ENCODE peak calls at places on chromosomes 13 and 19, in six cellular contexts. A is fibroblast of lung, Y is upper lobe of left lung, O is ovary, R is H1, F is mammary epithelial cell. D is an unnamed sample. For H3K27me3, the result is how much of the 10 kb centered on the place peaks cover.

GRCh38 chr19:42051166-42052115 is 18.6 kb downstream of the GRIK5 start:
- DNase-seq in Y (peak), A (no peak), F (peak), R (no peak), O (no peak), D (no peak)

GRCh38 chr13:26759907-26760834 is at the start of gene GPR12:
- DNase-seq in Y (peak), R (no peak), F (no peak), A (peak), O (no peak), D (no peak)

GRCh38 chr19:42075616-42076374 is at the start of gene ZNF574:
- DNase-seq in Y (peak), A (peak), O (peak), F (peak), R (peak), D (peak)

GRCh38 chr13:29934531-29935308 is 84.3 kb upstream of the UBL3 start:
- DNase-seq in O (no peak), Y (no peak), F (no peak), A (no peak), R (no peak), D (no peak)

GRCh38 chr13:38943231-38943630 is 47.4 kb downstream of the STOML3 start:
- DNase-seq in R (no peak), A (no peak), Y (no peak), O (no peak), F (no peak), D (no peak)

GRCh38 chr13:53782400-53783030 is 753.9 kb downstream of the OLFM4 start:
- DNase-seq in F (peak), A (peak), Y (no peak), R (peak), O (no peak), D (peak)

GRCh38 chr19:36573948-36574726 is 1.0 kb upstream of the ZNF529 start:
- DNase-seq in Y (no peak), A (peak), R (no peak), F (peak), O (no peak), D (no peak)

GRCh38 chr19:40274585-40275544 is 10.3 kb downstream of the AKT2 start:
- DNase-seq in R (no peak), O (no peak), Y (no peak), F (no peak), A (no peak), D (no peak)

GRCh38 chr13:74904547-74904946 is 577.4 kb downstream of the TBC1D4 start:
- DNase-seq in R (no peak), Y (no peak), A (no peak), O (no peak), F (no peak), D (no peak)

GRCh38 chr19:15436012-15436825 is 13.5 kb downstream of the WIZ start:
- DNase-seq in A (no peak), F (no peak), Y (no peak), O (no peak), R (no peak), D (no peak)

GRCh38 chr19:15466851-15467733 is 2.7 kb upstream of the RASAL3 start:
- DNase-seq in R (no peak), Y (no peak), A (no peak), F (no peak), O (no peak), D (no peak)

GRCh38 chr19:48633148-48634035 is 3.8 kb downstream of the DBP start:
- DNase-seq in F (no peak), R (no peak), A (no peak), Y (no peak), O (peak), D (no peak)

GRCh38 chr19:44645407-44646048 is 1.8 kb downstream of the PVR start:
- DNase-seq in O (no peak), F (no peak), Y (no peak), A (no peak), R (no peak), D (no peak)

GRCh38 chr13:36428083-36428482 is 4.2 kb upstream of the CCNA1 start:
- DNase-seq in A (no peak), F (peak), O (no peak), Y (no peak), R (no peak), D (peak)

GRCh38 chr13:74573654-74574053 is 439.4 kb upstream of the KLF12 start:
- DNase-seq in A (no peak), O (no peak), R (peak), F (no peak), Y (peak), D (no peak)

GRCh38 chr19:8366961-8367326 is 3.0 kb downstream of the ANGPTL4 start:
- DNase-seq in A (peak), F (no peak), Y (peak), O (peak), R (no peak), D (no peak)

GRCh38 chr13:113771709-113772331 is 12.8 kb downstream of the TMEM255B start:
- DNase-seq in A (peak), O (no peak), F (peak), R (no peak), Y (no peak), D (no peak)

GRCh38 chr19:14081797-14082674 is 3.5 kb downstream of the C19orf67 start:
- DNase-seq in Y (peak), R (no peak), O (peak), F (peak), A (no peak), D (no peak)

GRCh38 chr19:44745386-44745831 is 3.1 kb upstream of the BCL3 start:
- DNase-seq in R (no peak), F (peak), Y (peak), A (peak), O (peak), D (no peak)

GRCh38 chr13:78603240-78603947 is at the start of gene POU4F1:
- DNase-seq in R (peak), Y (peak), O (no peak), A (peak), F (peak), D (no peak)

GRCh38 chr13:95771950-95772349 is 95.0 kb downstream of the DNAJC3 start:
- DNase-seq in A (no peak), F (no peak), Y (no peak), R (no peak), O (no peak), D (no peak)

GRCh38 chr19:8578642-8579265 is 1.5 kb upstream of the MYO1F start:
- DNase-seq in Y (no peak), R (peak), O (peak), F (peak), A (peak), D (no peak)

GRCh38 chr19:40348961-40349507 is 539 bp downstream of the PLD3 start:
- DNase-seq in A (peak), R (no peak), F (peak), O (no peak), Y (no peak), D (no peak)

GRCh38 chr19:15433519-15434069 is 14.8 kb upstream of the AKAP8L start:
- DNase-seq in R (no peak), O (no peak), F (no peak), A (no peak), Y (no peak), D (no peak)

GRCh38 chr19:31589109-31589508 is 239.9 kb upstream of the TSHZ3 start:
- DNase-seq in R (no peak), Y (no peak), F (no peak), A (no peak), O (no peak), D (no peak)

GRCh38 chr19:27885361-27885760 is 1327.6 kb downstream of the UQCRFS1 start:
- DNase-seq in A (no peak), O (no peak), Y (no peak), F (no peak), R (no peak), D (no peak)

GRCh38 chr13:67408823-67409222 is 178.7 kb upstream of the PCDH9 start:
- DNase-seq in F (peak), O (no peak), Y (no peak), R (no peak), A (peak), D (no peak)

GRCh38 chr13:26019881-26020535 is 31.8 kb downstream of the SHISA2 start:
- DNase-seq in F (no peak), O (no peak), Y (no peak), R (peak), A (peak), D (peak)

GRCh38 chr19:48190288-48191284 is 20.1 kb downstream of the ZSWIM9 start:
- DNase-seq in Y (no peak), F (peak), O (no peak), R (peak), A (peak), D (peak)

GRCh38 chr13:23766199-23766771 is 122.9 kb downstream of the MIPEP start:
- DNase-seq in O (no peak), F (no peak), R (no peak), A (no peak), Y (no peak), D (no peak)

GRCh38 chr19:38837656-38838121 is 6.1 kb upstream of the ECH1 start:
- DNase-seq in F (peak), A (no peak), R (no peak), O (no peak), Y (no peak), D (no peak)

GRCh38 chr19:7326105-7326877 is 22.4 kb upstream of the ARHGEF18 start:
- DNase-seq in O (no peak), F (peak), A (peak), Y (no peak), R (peak), D (no peak)

GRCh38 chr19:4795400-4795799 is 3.9 kb downstream of the FEM1A start:
- DNase-seq in F (peak), O (no peak), R (no peak), A (no peak), Y (no peak), D (no peak)
- H3K4me3 ChIP-seq in F (no peak), O (no peak), R (no peak), A (no peak), Y (no peak), D (no peak)

DNA sequence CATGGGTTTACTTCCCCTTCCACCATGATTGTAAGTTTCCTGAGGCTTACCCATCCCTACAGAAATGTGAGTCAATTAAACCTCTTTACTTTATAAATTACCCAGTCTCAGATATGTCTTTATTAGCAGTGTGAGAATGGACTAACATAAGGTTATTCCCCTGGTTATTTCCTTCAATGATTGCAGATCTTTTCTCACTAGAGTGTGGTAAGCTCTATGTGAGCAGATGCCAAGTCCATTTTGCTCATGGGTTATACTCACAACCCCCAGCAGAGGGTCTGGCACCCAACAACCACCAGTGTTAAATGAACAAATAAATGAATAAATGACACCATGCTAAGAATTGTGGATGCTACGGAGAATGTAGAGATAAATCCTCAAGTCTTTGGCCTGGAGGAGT is 472.8 kb downstream of the LIG4 start:
- DNase-seq in F (no peak), Y (no peak), R (no peak), A (no peak), O (no peak), D (no peak)
- TF ChIP-seq CTCF in F (no peak), Y (no peak), R (no peak), A (no peak), O (no peak), D (no peak)

DNA sequence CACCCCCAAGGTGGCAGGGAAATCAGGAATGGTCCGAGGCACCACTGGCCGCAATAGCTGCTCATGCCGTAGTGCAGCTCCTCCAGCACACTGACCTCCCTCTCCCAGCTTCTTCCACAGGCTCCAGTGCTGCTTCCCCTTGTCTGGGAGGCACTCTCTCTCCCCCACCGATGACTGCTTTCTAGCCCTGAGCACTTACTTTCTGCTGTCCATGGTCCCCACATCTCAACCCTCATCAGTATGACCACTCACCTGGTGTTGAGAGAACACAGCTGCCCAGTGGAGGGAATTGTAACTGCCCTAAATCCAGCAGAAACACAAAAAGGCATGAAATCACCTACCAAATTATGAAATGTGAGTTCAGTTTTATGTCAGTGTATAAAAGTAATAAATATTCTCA is 28.9 kb upstream of the TPP2 start:
- DNase-seq in R (no peak), Y (no peak), O (no peak), F (no peak), A (no peak), D (no peak)
- H3K27me3 ChIP-seq in R (under half), Y (under half), O (under half), F (under half), A (under half), D (under half)

DNA sequence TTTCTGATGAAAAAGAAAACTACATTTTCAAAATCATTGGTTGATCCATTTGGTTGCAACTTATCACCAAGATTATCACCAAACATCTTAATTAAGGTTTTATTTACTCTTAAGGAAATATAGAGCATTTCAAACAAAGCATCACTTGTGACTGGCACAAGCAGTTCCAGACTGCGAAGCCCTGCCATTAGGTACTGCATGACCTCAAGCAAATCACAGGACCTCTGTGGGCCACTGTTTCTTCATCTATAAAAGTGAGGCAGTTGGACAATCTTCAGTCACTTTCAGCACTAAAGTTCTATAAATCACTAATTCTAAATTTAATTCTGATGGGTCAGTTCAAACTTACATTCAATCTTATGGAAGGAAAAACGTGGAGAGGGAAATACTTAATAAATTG is 2.0 kb downstream of the ELF1 start:
- DNase-seq in F (peak), Y (no peak), O (no peak), A (no peak), R (no peak), D (no peak)
- H3K4me3 ChIP-seq in F (peak), Y (peak), O (no peak), A (no peak), R (no peak), D (peak)

GRCh38 chr19:49809155-49809986 is 3.7 kb downstream of the FUZ start:
- DNase-seq in O (peak), F (no peak), Y (peak), A (no peak), R (peak), D (no peak)
- TF ChIP-seq CTCF in O (no peak), F (no peak), Y (no peak), A (no peak), R (peak), D (peak)

GRCh38 chr13:111912453-111912866 is 154.5 kb upstream of the SOX1 start:
- DNase-seq in A (no peak), R (peak), Y (no peak), F (no peak), O (no peak), D (no peak)

GRCh38 chr13:111911754-111912452 is 155.0 kb upstream of the SOX1 start:
- DNase-seq in Y (no peak), O (no peak), R (peak), F (no peak), A (no peak), D (no peak)

GRCh38 chr13:111914241-111915103 is 152.5 kb upstream of the SOX1 start:
- DNase-seq in A (no peak), O (no peak), R (peak), Y (no peak), F (no peak), D (no peak)

GRCh38 chr13:111913790-111914189 is 153.2 kb upstream of the SOX1 start:
- DNase-seq in Y (no peak), O (no peak), F (no peak), R (no peak), A (no peak), D (no peak)

GRCh38 chr13:111912991-111913781 is 153.8 kb upstream of the SOX1 start:
- DNase-seq in O (no peak), Y (no peak), F (no peak), R (peak), A (no peak), D (no peak)
- H3K27me3 ChIP-seq in O (under half), Y (under half), F (under half), R (under half), A (under half), D (under half)

D was measured in kidney epithelial cell.